ENCODE peak calls at places on chromosomes 3 and 15, in six cellular contexts. X, Z, U, K, A and B are unnamed samples.

GRCh38 chr15:90307661-90308060 is 42.2 kb downstream of the NGRN start:
- DNase-seq in K (no peak), U (no peak), A (no peak), Z (no peak), X (no peak), B (no peak)

GRCh38 chr15:101052681-101053121 is 133.5 kb downstream of the LRRK1 start:
- DNase-seq in A (peak; percentile 6), Z (no peak), K (no peak), X (no peak), U (no peak), B (no peak)

GRCh38 chr3:170425491-170426239 is 7.0 kb downstream of the CLDN11 start:
- DNase-seq in A (peak; percentile 91), U (no peak), K (no peak), X (no peak), Z (no peak), B (peak; percentile 81)

GRCh38 chr3:135758961-135759360 is 206.6 kb upstream of the PPP2R3A start:
- DNase-seq in Z (no peak), K (no peak), U (no peak), A (no peak), X (no peak), B (no peak)

GRCh38 chr15:76073554-76073953 is 13.8 kb downstream of the TMEM266 start:
- DNase-seq in X (no peak), Z (no peak), A (no peak), K (no peak), U (no peak), B (no peak)

GRCh38 chr3:63863150-63864007 is at the start of the genes ATXN7 and THOC7:
- DNase-seq in U (peak; percentile 51), K (peak; percentile 82), Z (peak; percentile 70), X (peak; percentile 77), A (peak; percentile 65), B (peak; percentile 80)

GRCh38 chr15:100531823-100532222 is 3.1 kb upstream of the CERS3 start:
- DNase-seq in Z (no peak), U (no peak), X (no peak), K (no peak), A (no peak), B (no peak)

GRCh38 chr15:90213123-90213817 is 12.1 kb downstream of the SEMA4B start:
- DNase-seq in X (peak; percentile 72), A (no peak), Z (no peak), K (no peak), U (no peak), B (no peak)

GRCh38 chr3:35965908-35966307 is 326.6 kb downstream of the ARPP21 start:
- DNase-seq in A (no peak), Z (no peak), U (peak; percentile 68), K (no peak), X (no peak), B (no peak)

GRCh38 chr3:85003479-85003878 is 44.7 kb downstream of the CADM2 start:
- DNase-seq in A (no peak), Z (no peak), X (no peak), K (no peak), U (peak; percentile 15), B (no peak)

GRCh38 chr15:63402498-63403253 is 21.0 kb upstream of the CA12 start:
- DNase-seq in U (peak; percentile 63), Z (no peak), X (no peak), A (no peak), K (no peak), B (no peak)

GRCh38 chr3:171323934-171324535 is 136.2 kb downstream of the TNIK start:
- DNase-seq in U (peak; percentile 74), Z (no peak), K (no peak), A (no peak), X (no peak), B (no peak)

GRCh38 chr15:62020576-62021160 is 39.6 kb downstream of the VPS13C start:
- DNase-seq in A (no peak), U (peak; percentile 20), Z (no peak), X (no peak), K (no peak), B (no peak)

GRCh38 chr15:56973463-56973862 is 55.0 kb downstream of the TCF12 start:
- DNase-seq in K (no peak), X (no peak), U (no peak), A (no peak), Z (no peak), B (no peak)

GRCh38 chr3:124859025-124859424 is 28.1 kb downstream of the ITGB5 start:
- DNase-seq in X (no peak), U (peak; percentile 45), K (no peak), A (no peak), Z (no peak), B (no peak)

GRCh38 chr15:68578960-68579935 is at the start of gene CORO2B:
- DNase-seq in Z (no peak), U (peak; percentile 56), X (no peak), A (peak; percentile 34), K (peak; percentile 82), B (peak; percentile 36)

GRCh38 chr3:39317571-39318169 is 11.8 kb upstream of the CCR8 start:
- DNase-seq in A (no peak), K (no peak), U (no peak), Z (no peak), X (no peak), B (no peak)

GRCh38 chr3:70000563-70001081 is 1.1 kb downstream of the SAMMSON start:
- DNase-seq in Z (no peak), U (peak; percentile 83), K (no peak), A (no peak), X (no peak), B (peak; percentile 73)

GRCh38 chr3:168596175-168596574 is 500.5 kb upstream of the GOLIM4 start:
- DNase-seq in A (no peak), X (no peak), K (no peak), U (no peak), Z (no peak), B (no peak)

GRCh38 chr15:48705381-48705780 is 59.9 kb upstream of the FBN1 start:
- DNase-seq in Z (no peak), U (no peak), X (no peak), K (no peak), A (no peak), B (no peak)

GRCh38 chr15:80906159-80906775 is 83.4 kb downstream of the MESD start:
- DNase-seq in U (peak; percentile 27), A (no peak), X (no peak), Z (no peak), K (no peak), B (no peak)

GRCh38 chr3:109952924-109953323 is 615.6 kb upstream of the DPPA4 start:
- DNase-seq in K (no peak), U (peak; percentile 38), Z (no peak), A (no peak), X (no peak), B (no peak)

GRCh38 chr3:138881233-138881632 is 46.5 kb upstream of the PIK3CB start:
- DNase-seq in Z (no peak), X (peak; percentile 48), K (no peak), A (no peak), U (no peak), B (no peak)

GRCh38 chr3:64343692-64344440 is 118.6 kb upstream of the PRICKLE2 start:
- DNase-seq in K (no peak), A (no peak), X (no peak), U (no peak), Z (no peak), B (no peak)

GRCh38 chr3:50516048-50516871 is 12.8 kb upstream of the CACNA2D2 start:
- DNase-seq in K (peak; percentile 80), Z (no peak), U (peak; percentile 12), A (peak; percentile 60), X (peak; percentile 22), B (no peak)
- H3K27me3 ChIP-seq in K (no peaks in the 10 kb centered on the region), Z (no peaks in the 10 kb centered on the region), U (peaks cover 8% of the 10 kb centered on the region), A (no peaks in the 10 kb centered on the region), X (no peaks in the 10 kb centered on the region), B (no peaks in the 10 kb centered on the region)

GRCh38 chr3:37814547-37814946 is 47.1 kb upstream of the CTDSPL start:
- DNase-seq in X (no peak), U (peak; percentile 50), K (no peak), Z (no peak), A (no peak), B (no peak)
- TF ChIP-seq CTCF in X (peak; percentile 26), U (peak; percentile 15), K (no peak), Z (no peak), A (peak; percentile 10), B (peak; percentile 45)

GRCh38 chr3:45917146-45917885 is 25.9 kb upstream of the CXCR6 start:
- DNase-seq in X (no peak), K (no peak), A (no peak), Z (no peak), U (no peak), B (no peak)

GRCh38 chr3:45914362-45915077 is 28.2 kb downstream of the CCR9 start:
- DNase-seq in A (no peak), U (no peak), K (no peak), Z (no peak), X (no peak), B (no peak)

GRCh38 chr3:45912435-45912834 is 26.1 kb downstream of the CCR9 start:
- DNase-seq in Z (no peak), A (no peak), K (no peak), U (no peak), X (no peak), B (no peak)

GRCh38 chr3:45915080-45915479 is 28.2 kb upstream of the CXCR6 start:
- DNase-seq in K (no peak), X (no peak), A (no peak), Z (no peak), U (no peak), B (no peak)

DNA sequence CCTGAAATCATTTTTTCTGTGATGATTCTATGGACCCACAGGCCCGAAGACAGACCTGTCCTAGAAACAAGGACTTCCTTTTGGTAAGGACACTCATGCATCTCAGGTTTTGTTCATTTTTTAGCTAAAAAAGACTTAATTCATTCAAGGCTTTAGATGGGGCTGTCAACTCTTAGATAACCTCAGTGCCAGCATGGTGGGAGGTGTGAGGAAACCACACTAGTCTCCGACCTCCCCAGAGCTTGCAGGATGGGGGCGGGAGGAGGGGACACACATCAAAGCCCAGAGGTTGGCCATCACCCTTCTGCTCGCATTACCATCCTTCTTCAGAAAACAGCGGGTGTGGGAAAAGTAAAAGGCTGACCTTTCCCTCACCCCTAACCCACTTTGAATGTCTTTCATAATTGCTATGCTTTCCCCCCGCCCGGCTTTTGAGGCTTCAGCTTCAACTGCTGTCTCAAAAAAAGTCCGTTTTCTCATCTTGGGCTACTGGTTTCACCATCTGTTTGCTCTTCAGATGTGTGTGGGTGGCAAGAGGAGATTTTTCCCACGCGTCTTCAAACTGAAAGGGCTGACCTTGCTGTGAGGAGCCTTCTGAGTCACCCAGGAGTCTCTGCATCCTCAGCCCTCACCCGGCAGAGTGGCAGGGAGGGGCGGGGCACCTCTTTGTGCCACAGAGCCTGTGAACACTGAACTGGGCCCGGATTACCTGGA is 27.6 kb upstream of the CXCR6 start:
- DNase-seq in U (peak; percentile 66), X (peak; percentile 48), K (no peak), Z (peak; percentile 81), A (peak; percentile 22), B (peak; percentile 46)
- H3K4me3 ChIP-seq in U (no peak overlapping the region), X (no peak overlapping the region), K (no peak overlapping the region), Z (peak overlapping the region; percentile 23), A (no peak overlapping the region), B (no peak overlapping the region)

DNA sequence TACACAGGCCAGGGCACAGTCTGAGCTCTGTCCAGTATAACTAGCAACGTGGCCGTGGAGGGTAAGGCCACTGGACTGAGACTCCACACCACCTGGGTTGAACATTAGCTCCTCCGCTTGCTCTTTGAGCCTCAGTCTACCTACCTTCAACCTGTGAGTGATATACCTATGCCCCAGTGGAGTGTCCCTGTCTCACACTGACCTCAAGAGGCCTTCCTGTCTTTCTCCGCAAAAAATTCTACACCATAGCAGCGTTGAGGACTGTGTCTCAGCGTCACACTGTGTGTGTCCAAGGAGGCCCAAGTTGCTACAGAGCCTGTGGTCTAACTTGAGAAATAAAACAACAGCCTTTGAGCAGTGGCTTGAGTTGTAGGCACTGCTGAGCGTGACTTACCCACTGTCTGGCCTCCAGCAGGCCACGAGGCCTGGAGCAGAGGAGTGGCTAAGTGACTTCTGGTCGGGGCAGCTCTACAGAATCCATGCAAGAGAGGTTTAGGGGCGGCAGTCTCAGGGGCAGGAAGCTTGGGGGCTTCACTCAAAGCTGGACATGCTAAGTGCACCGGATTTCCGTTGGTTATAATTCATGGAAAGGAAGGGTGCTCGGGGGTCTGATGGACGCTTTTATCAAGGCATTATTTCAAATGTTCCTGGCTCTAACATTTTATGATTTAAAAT is 2.0 kb upstream of the MGLL start:
- DNase-seq in X (no peak), Z (no peak), A (no peak), K (no peak), U (no peak), B (no peak)
- H3K27me3 ChIP-seq in X (no peaks in the 10 kb centered on the region), Z (peaks cover 6% of the 10 kb centered on the region), A (no peaks in the 10 kb centered on the region), K (no peaks in the 10 kb centered on the region), U (no peaks in the 10 kb centered on the region), B (no peaks in the 10 kb centered on the region)